ENCODE peak calls at places on chromosomes 13 and 19, in nine cellular contexts. One of them, this sample, is unnamed.
A peak's percentile ranks its signal among the peaks of the same experiment; 100 is the strongest.

GRCh38 chr19:39145180-39145953 is 19.8 kb downstream of the PAK4 start:
- DNase-seq in colonic mucosa: peak; percentile 61
- DNase-seq in lung: no peak
- DNase-seq in epithelial cell of esophagus: no peak
- DNase-seq in choroid plexus epithelial cell: no peak
- DNase-seq in fibroblast of villous mesenchyme: no peak
- DNase-seq in pancreas: no peak
- DNase-seq in AG04450: no peak
- DNase-seq in bronchial epithelial cell: no peak
- DNase-seq in this sample: no peak

GRCh38 chr13:110132178-110132975 is 174.6 kb downstream of the COL4A1 start:
- DNase-seq in colonic mucosa: no peak
- DNase-seq in lung: peak; percentile 26
- DNase-seq in epithelial cell of esophagus: no peak
- DNase-seq in choroid plexus epithelial cell: no peak
- DNase-seq in fibroblast of villous mesenchyme: no peak
- DNase-seq in pancreas: no peak
- DNase-seq in AG04450: no peak
- DNase-seq in bronchial epithelial cell: no peak
- DNase-seq in this sample: no peak

GRCh38 chr13:35818577-35819165 is 312.5 kb downstream of the DCLK1 start:
- DNase-seq in colonic mucosa: no peak
- DNase-seq in lung: no peak
- DNase-seq in epithelial cell of esophagus: peak; percentile 49
- DNase-seq in choroid plexus epithelial cell: peak; percentile 71
- DNase-seq in fibroblast of villous mesenchyme: peak; percentile 48
- DNase-seq in pancreas: no peak
- DNase-seq in AG04450: no peak
- DNase-seq in bronchial epithelial cell: peak; percentile 48
- DNase-seq in this sample: peak; percentile 3

GRCh38 chr19:43777163-43777700 is 3.5 kb downstream of the KCNN4 start:
- DNase-seq in colonic mucosa: no peak
- DNase-seq in lung: no peak
- DNase-seq in epithelial cell of esophagus: no peak
- DNase-seq in choroid plexus epithelial cell: peak; percentile 38
- DNase-seq in fibroblast of villous mesenchyme: no peak
- DNase-seq in pancreas: no peak
- DNase-seq in AG04450: no peak
- DNase-seq in bronchial epithelial cell: no peak
- DNase-seq in this sample: no peak

GRCh38 chr19:12884926-12885748 is 1.9 kb downstream of the KLF1 start:
- DNase-seq in colonic mucosa: peak; percentile 97
- DNase-seq in lung: peak; percentile 90
- DNase-seq in epithelial cell of esophagus: peak; percentile 93
- DNase-seq in choroid plexus epithelial cell: peak; percentile 58
- DNase-seq in fibroblast of villous mesenchyme: peak; percentile 45
- DNase-seq in pancreas: peak; percentile 92
- DNase-seq in AG04450: no peak
- DNase-seq in bronchial epithelial cell: peak; percentile 72
- DNase-seq in this sample: peak; percentile 79

GRCh38 chr19:44623626-44624025 is 10.3 kb downstream of the IGSF23 start:
- DNase-seq in colonic mucosa: no peak
- DNase-seq in lung: no peak
- DNase-seq in epithelial cell of esophagus: no peak
- DNase-seq in choroid plexus epithelial cell: no peak
- DNase-seq in fibroblast of villous mesenchyme: no peak
- DNase-seq in pancreas: no peak
- DNase-seq in AG04450: no peak
- DNase-seq in bronchial epithelial cell: no peak
- DNase-seq in this sample: no peak

GRCh38 chr13:32581177-32581786 is 5.0 kb upstream of the PDS5B start:
- DNase-seq in colonic mucosa: no peak
- DNase-seq in lung: no peak
- DNase-seq in epithelial cell of esophagus: peak; percentile 29
- DNase-seq in choroid plexus epithelial cell: peak; percentile 67
- DNase-seq in fibroblast of villous mesenchyme: peak; percentile 40
- DNase-seq in pancreas: no peak
- DNase-seq in AG04450: no peak
- DNase-seq in bronchial epithelial cell: peak; percentile 26
- DNase-seq in this sample: no peak

GRCh38 chr19:4575978-4576933 is 16.8 kb upstream of the SEMA6B start:
- DNase-seq in colonic mucosa: peak; percentile 71
- DNase-seq in lung: peak; percentile 57
- DNase-seq in epithelial cell of esophagus: peak; percentile 44
- DNase-seq in choroid plexus epithelial cell: peak; percentile 74
- DNase-seq in fibroblast of villous mesenchyme: peak; percentile 54
- DNase-seq in pancreas: peak; percentile 59
- DNase-seq in AG04450: no peak
- DNase-seq in bronchial epithelial cell: peak; percentile 27
- DNase-seq in this sample: no peak

DNA sequence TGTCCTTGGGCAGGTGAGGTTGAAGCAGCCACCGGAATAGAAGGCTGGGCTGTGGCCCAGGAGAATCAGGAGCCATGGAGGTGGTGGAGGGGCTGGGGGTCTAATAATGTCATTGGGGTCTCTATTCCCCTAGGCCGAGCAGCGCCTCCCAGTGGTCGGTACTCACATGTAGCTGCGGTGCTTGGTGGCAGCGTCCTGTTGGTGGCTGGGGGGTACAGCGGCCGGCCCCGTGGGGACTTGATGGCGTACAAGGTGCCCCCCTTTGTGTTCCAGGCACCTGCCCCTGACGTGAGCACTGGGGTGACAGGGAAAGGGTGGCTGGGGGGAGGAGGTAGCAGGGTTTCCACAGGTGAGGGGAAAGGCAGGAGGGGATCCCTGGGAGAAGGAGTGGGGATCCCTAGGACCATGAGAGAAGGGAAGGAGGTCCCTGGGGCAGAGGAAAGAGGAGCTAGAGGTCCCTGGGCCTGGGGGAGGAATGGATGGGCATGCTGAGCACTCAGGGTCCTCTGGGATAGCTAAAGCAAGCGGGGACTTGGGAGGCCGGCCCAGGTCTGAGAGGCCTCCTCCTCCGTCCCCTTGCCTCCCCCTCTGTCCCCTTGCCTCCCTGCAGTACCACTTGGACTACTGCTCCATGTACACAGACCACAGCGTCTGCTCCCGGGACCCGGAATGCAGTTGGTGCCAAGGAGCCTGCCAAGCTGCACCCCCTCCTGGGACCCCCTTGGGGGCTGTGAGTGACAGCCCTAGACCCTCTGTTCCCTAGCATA is 18.1 kb downstream of the MEGF8 start:
- DNase-seq in colonic mucosa: no peak
- DNase-seq in lung: no peak
- DNase-seq in epithelial cell of esophagus: no peak
- DNase-seq in choroid plexus epithelial cell: no peak
- DNase-seq in fibroblast of villous mesenchyme: no peak
- DNase-seq in pancreas: no peak
- DNase-seq in AG04450: no peak
- DNase-seq in bronchial epithelial cell: no peak
- DNase-seq in this sample: no peak
- TF ChIP-seq CTCF in colonic mucosa: no peak
- TF ChIP-seq CTCF in lung: no peak
- TF ChIP-seq CTCF in epithelial cell of esophagus: no peak
- TF ChIP-seq CTCF in choroid plexus epithelial cell: peak; percentile 21
- TF ChIP-seq CTCF in fibroblast of villous mesenchyme: peak; percentile 19
- TF ChIP-seq CTCF in pancreas: no peak
- TF ChIP-seq CTCF in AG04450: peak; percentile 13
- TF ChIP-seq CTCF in bronchial epithelial cell: no peak
- TF ChIP-seq CTCF in this sample: no peak

GRCh38 chr19:41226874-41227390 is 7.9 kb downstream of the AXL start:
- DNase-seq in colonic mucosa: no peak
- DNase-seq in lung: no peak
- DNase-seq in epithelial cell of esophagus: no peak
- DNase-seq in choroid plexus epithelial cell: no peak
- DNase-seq in fibroblast of villous mesenchyme: no peak
- DNase-seq in pancreas: no peak
- DNase-seq in AG04450: no peak
- DNase-seq in bronchial epithelial cell: no peak
- DNase-seq in this sample: no peak
- H3K4me3 ChIP-seq in colonic mucosa: peak overlapping the region; percentile 57
- H3K4me3 ChIP-seq in lung: no peak overlapping the region
- H3K4me3 ChIP-seq in epithelial cell of esophagus: no peak overlapping the region
- H3K4me3 ChIP-seq in choroid plexus epithelial cell: peak overlapping the region; percentile 46
- H3K4me3 ChIP-seq in fibroblast of villous mesenchyme: peak overlapping the region; percentile 45
- H3K4me3 ChIP-seq in pancreas: peak overlapping the region; percentile 7
- H3K4me3 ChIP-seq in AG04450: peak overlapping the region; percentile 43
- H3K4me3 ChIP-seq in bronchial epithelial cell: no peak overlapping the region
- H3K4me3 ChIP-seq in this sample: no peak overlapping the region

GRCh38 chr19:9834726-9835506 is at the start of gene PIN1:
- DNase-seq in colonic mucosa: peak; percentile 99
- DNase-seq in lung: peak; percentile 99
- DNase-seq in epithelial cell of esophagus: peak; percentile 99
- DNase-seq in choroid plexus epithelial cell: peak; percentile 99
- DNase-seq in fibroblast of villous mesenchyme: peak; percentile 98
- DNase-seq in pancreas: peak; percentile 99
- DNase-seq in AG04450: peak; percentile 94
- DNase-seq in bronchial epithelial cell: peak; percentile 92
- DNase-seq in this sample: peak; percentile 93
- TF ChIP-seq CTCF in colonic mucosa: peak; percentile 43
- TF ChIP-seq CTCF in lung: peak; percentile 70
- TF ChIP-seq CTCF in epithelial cell of esophagus: no peak
- TF ChIP-seq CTCF in choroid plexus epithelial cell: no peak
- TF ChIP-seq CTCF in fibroblast of villous mesenchyme: peak; percentile 54
- TF ChIP-seq CTCF in pancreas: peak; percentile 56
- TF ChIP-seq CTCF in AG04450: peak; percentile 52
- TF ChIP-seq CTCF in bronchial epithelial cell: peak; percentile 66
- TF ChIP-seq CTCF in this sample: peak; percentile 52

GRCh38 chr19:55255618-55256423 is 3.0 kb downstream of the PPP6R1 start:
- DNase-seq in colonic mucosa: no peak
- DNase-seq in lung: no peak
- DNase-seq in epithelial cell of esophagus: peak; percentile 57
- DNase-seq in choroid plexus epithelial cell: no peak
- DNase-seq in fibroblast of villous mesenchyme: no peak
- DNase-seq in pancreas: no peak
- DNase-seq in AG04450: no peak
- DNase-seq in bronchial epithelial cell: peak; percentile 63
- DNase-seq in this sample: no peak
- H3K4me3 ChIP-seq in colonic mucosa: peak overlapping the region; percentile 9
- H3K4me3 ChIP-seq in lung: no peak overlapping the region
- H3K4me3 ChIP-seq in epithelial cell of esophagus: peak overlapping the region; percentile 8
- H3K4me3 ChIP-seq in choroid plexus epithelial cell: peak overlapping the region; percentile 8
- H3K4me3 ChIP-seq in fibroblast of villous mesenchyme: no peak overlapping the region
- H3K4me3 ChIP-seq in pancreas: no peak overlapping the region
- H3K4me3 ChIP-seq in AG04450: peak overlapping the region; percentile 87
- H3K4me3 ChIP-seq in bronchial epithelial cell: no peak overlapping the region
- H3K4me3 ChIP-seq in this sample: no peak overlapping the region

GRCh38 chr19:29206453-29206852 is 6.5 kb downstream of the UQCRFS1 start:
- DNase-seq in colonic mucosa: no peak
- DNase-seq in lung: peak; percentile 19
- DNase-seq in epithelial cell of esophagus: no peak
- DNase-seq in choroid plexus epithelial cell: no peak
- DNase-seq in fibroblast of villous mesenchyme: no peak
- DNase-seq in pancreas: no peak
- DNase-seq in AG04450: no peak
- DNase-seq in bronchial epithelial cell: no peak
- DNase-seq in this sample: no peak

GRCh38 chr19:29202281-29202680 is 10.7 kb downstream of the UQCRFS1 start:
- DNase-seq in colonic mucosa: no peak
- DNase-seq in lung: no peak
- DNase-seq in epithelial cell of esophagus: no peak
- DNase-seq in choroid plexus epithelial cell: no peak
- DNase-seq in fibroblast of villous mesenchyme: no peak
- DNase-seq in pancreas: no peak
- DNase-seq in AG04450: no peak
- DNase-seq in bronchial epithelial cell: no peak
- DNase-seq in this sample: no peak

GRCh38 chr19:29201849-29202248 is 11.1 kb downstream of the UQCRFS1 start:
- DNase-seq in colonic mucosa: no peak
- DNase-seq in lung: no peak
- DNase-seq in epithelial cell of esophagus: no peak
- DNase-seq in choroid plexus epithelial cell: no peak
- DNase-seq in fibroblast of villous mesenchyme: no peak
- DNase-seq in pancreas: no peak
- DNase-seq in AG04450: no peak
- DNase-seq in bronchial epithelial cell: no peak
- DNase-seq in this sample: no peak
- TF ChIP-seq CTCF in colonic mucosa: no peak
- TF ChIP-seq CTCF in lung: no peak
- TF ChIP-seq CTCF in epithelial cell of esophagus: no peak
- TF ChIP-seq CTCF in choroid plexus epithelial cell: no peak
- TF ChIP-seq CTCF in fibroblast of villous mesenchyme: no peak
- TF ChIP-seq CTCF in pancreas: no peak
- TF ChIP-seq CTCF in AG04450: no peak
- TF ChIP-seq CTCF in bronchial epithelial cell: no peak
- TF ChIP-seq CTCF in this sample: no peak

GRCh38 chr13:45691251-45691650 is 10.9 kb upstream of the CBY2 start:
- DNase-seq in colonic mucosa: no peak
- DNase-seq in lung: no peak
- DNase-seq in epithelial cell of esophagus: peak; percentile 20
- DNase-seq in choroid plexus epithelial cell: no peak
- DNase-seq in fibroblast of villous mesenchyme: no peak
- DNase-seq in pancreas: no peak
- DNase-seq in AG04450: no peak
- DNase-seq in bronchial epithelial cell: no peak
- DNase-seq in this sample: no peak

GRCh38 chr13:45691667-45692066 is 10.5 kb upstream of the CBY2 start:
- DNase-seq in colonic mucosa: no peak
- DNase-seq in lung: no peak
- DNase-seq in epithelial cell of esophagus: no peak
- DNase-seq in choroid plexus epithelial cell: no peak
- DNase-seq in fibroblast of villous mesenchyme: no peak
- DNase-seq in pancreas: no peak
- DNase-seq in AG04450: no peak
- DNase-seq in bronchial epithelial cell: no peak
- DNase-seq in this sample: no peak

GRCh38 chr13:45690636-45691035 is 11.5 kb upstream of the CBY2 start:
- DNase-seq in colonic mucosa: no peak
- DNase-seq in lung: no peak
- DNase-seq in epithelial cell of esophagus: peak; percentile 9
- DNase-seq in choroid plexus epithelial cell: no peak
- DNase-seq in fibroblast of villous mesenchyme: no peak
- DNase-seq in pancreas: no peak
- DNase-seq in AG04450: no peak
- DNase-seq in bronchial epithelial cell: no peak
- DNase-seq in this sample: no peak

GRCh38 chr13:45696610-45697226 is 5.4 kb upstream of the CBY2 start:
- DNase-seq in colonic mucosa: no peak
- DNase-seq in lung: no peak
- DNase-seq in epithelial cell of esophagus: peak; percentile 48
- DNase-seq in choroid plexus epithelial cell: peak; percentile 4
- DNase-seq in fibroblast of villous mesenchyme: no peak
- DNase-seq in pancreas: no peak
- DNase-seq in AG04450: no peak
- DNase-seq in bronchial epithelial cell: peak; percentile 45
- DNase-seq in this sample: no peak

DNA sequence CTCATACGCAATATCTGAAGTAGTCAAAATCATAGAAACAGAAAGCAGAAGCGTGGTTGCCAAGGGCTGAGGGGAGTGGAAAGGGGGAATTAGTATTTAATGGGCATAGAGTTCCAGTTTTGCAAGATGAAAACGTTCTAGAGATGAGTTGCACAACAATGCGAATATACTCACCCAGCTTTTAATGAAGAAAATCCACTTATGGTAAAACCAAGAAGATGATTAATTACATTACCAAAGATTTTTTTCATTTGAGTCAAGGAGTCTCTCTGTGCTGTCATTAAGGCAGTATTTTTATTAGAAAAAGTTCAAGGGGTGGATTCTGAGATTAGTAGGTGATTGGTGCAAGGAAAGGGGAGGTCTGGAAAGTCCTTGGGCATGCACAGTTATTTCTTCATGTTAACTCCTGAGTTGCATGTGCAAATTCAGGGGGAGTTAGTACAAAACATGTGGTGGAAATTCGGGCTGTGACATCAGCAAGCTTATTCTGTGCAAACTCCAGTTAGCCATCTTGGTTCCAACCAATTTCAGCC is 6.9 kb upstream of the CBY2 start:
- DNase-seq in colonic mucosa: no peak
- DNase-seq in lung: no peak
- DNase-seq in epithelial cell of esophagus: no peak
- DNase-seq in choroid plexus epithelial cell: no peak
- DNase-seq in fibroblast of villous mesenchyme: no peak
- DNase-seq in pancreas: no peak
- DNase-seq in AG04450: no peak
- DNase-seq in bronchial epithelial cell: no peak
- DNase-seq in this sample: no peak
- H3K4me3 ChIP-seq in colonic mucosa: no peak overlapping the region
- H3K4me3 ChIP-seq in lung: no peak overlapping the region
- H3K4me3 ChIP-seq in epithelial cell of esophagus: no peak overlapping the region
- H3K4me3 ChIP-seq in choroid plexus epithelial cell: no peak overlapping the region
- H3K4me3 ChIP-seq in fibroblast of villous mesenchyme: no peak overlapping the region
- H3K4me3 ChIP-seq in pancreas: no peak overlapping the region
- H3K4me3 ChIP-seq in AG04450: no peak overlapping the region
- H3K4me3 ChIP-seq in bronchial epithelial cell: no peak overlapping the region
- H3K4me3 ChIP-seq in this sample: no peak overlapping the region